ENCODE peak calls at places on chromosomes 13 and 19, in five cellular contexts. E is stimulated activated CD8-positive, alpha-beta memory T cell treated with anti-CD3 and anti-CD28 coated beads, Interleukin-15, amount 100 ng/mL, for 4 hours; S is T-helper 22 cell; R is foreskin fibroblast; C is activated effector memory CD4-positive, alpha-beta T cell treated with Interleukin-2 at 50 U/mL for 16 hours. Z is an unnamed sample.

GRCh38 chr13:54637377-54637776 is 1608.8 kb downstream of the OLFM4 start:
- DNase-seq in E (no peak), S (no peak), R (no peak), C (no peak), Z (no peak)

GRCh38 chr13:104976964-104977363 is 1558.5 kb downstream of the EFNB2 start:
- DNase-seq in E (no peak), S (no peak), R (no peak), C (no peak), Z (no peak)

GRCh38 chr13:101305981-101306411 is 110.3 kb downstream of the NALCN start:
- DNase-seq in E (no peak), S (no peak), R (no peak), C (no peak), Z (no peak)

GRCh38 chr13:33279898-33280549 is 5.5 kb downstream of the STARD13 start:
- DNase-seq in E (no peak), S (no peak), R (peak; percentile 80), C (no peak), Z (no peak)

GRCh38 chr19:54532528-54532927 is 29.9 kb downstream of the LAIR2 start:
- DNase-seq in E (no peak), S (no peak), R (no peak), C (no peak), Z (no peak)

GRCh38 chr19:57406516-57407123 is 4.3 kb upstream of the ZNF17 start:
- DNase-seq in E (peak; percentile 48), S (peak; percentile 30), R (peak; percentile 34), C (peak; percentile 58), Z (no peak)

GRCh38 chr13:110499621-110500281 is 61.8 kb downstream of the RAB20 start:
- DNase-seq in E (no peak), S (no peak), R (peak; percentile 66), C (no peak), Z (no peak)

GRCh38 chr13:38697197-38697596 is 10.3 kb downstream of the FREM2 start:
- DNase-seq in E (no peak), S (no peak), R (no peak), C (no peak), Z (no peak)

GRCh38 chr13:59437902-59438301 is 725.8 kb downstream of the DIAPH3 start:
- DNase-seq in E (no peak), S (no peak), R (no peak), C (no peak), Z (no peak)

GRCh38 chr19:28823338-28823961 is 389.5 kb downstream of the UQCRFS1 start:
- DNase-seq in E (no peak), S (no peak), R (no peak), C (no peak), Z (no peak)

GRCh38 chr13:34012354-34012753 is 194.4 kb downstream of the RFC3 start:
- DNase-seq in E (no peak), S (no peak), R (no peak), C (no peak), Z (no peak)

GRCh38 chr19:14560776-14561108 is 11.1 kb downstream of the NDUFB7 start:
- DNase-seq in E (no peak), S (no peak), R (no peak), C (no peak), Z (no peak)

Z was measured in ascending aorta.